ENCODE peak calls at places on chromosomes 6 and 20, in four cellular contexts. J, D, U and C are unnamed samples.
A peak's percentile ranks its signal among the peaks of the same experiment; 100 is the strongest.

GRCh38 chr6:34056301-34056700 is 89.6 kb downstream of the GRM4 start:
- DNase-seq in U (peak; percentile 52), J (peak; percentile 71), D (peak; percentile 56), C (peak; percentile 65)

GRCh38 chr6:6676910-6677441 is 88.5 kb downstream of the LY86 start:
- DNase-seq in J (peak; percentile 73), U (peak; percentile 82), D (peak; percentile 81), C (peak; percentile 79)

GRCh38 chr20:47921306-47922279 is 136.3 kb upstream of the SULF2 start:
- DNase-seq in J (no peak), D (no peak), U (no peak), C (no peak)

GRCh38 chr6:121652726-121653623 is 217.5 kb downstream of the GJA1 start:
- DNase-seq in U (no peak), J (no peak), D (no peak), C (no peak)

GRCh38 chr6:101021504-101021903 is 140.4 kb upstream of the ASCC3 start:
- DNase-seq in J (no peak), U (no peak), D (no peak), C (no peak)

GRCh38 chr6:117929501-117929900 is 22.4 kb downstream of the SLC35F1 start:
- DNase-seq in U (no peak), D (no peak), J (no peak), C (no peak)

GRCh38 chr6:125918681-125919566 is 37.6 kb upstream of the HINT3 start:
- DNase-seq in J (no peak), D (peak; percentile 30), U (no peak), C (no peak)

GRCh38 chr20:23042270-23042669 is 7.2 kb downstream of the SSTR4 start:
- DNase-seq in U (no peak), J (no peak), D (no peak), C (no peak)

GRCh38 chr20:30811896-30812671 is 445.4 kb upstream of the DEFB115 start:
- DNase-seq in J (peak; percentile 28), U (no peak), D (no peak), C (no peak)

GRCh38 chr6:89952361-89952680 is 58.1 kb downstream of the GJA10 start:
- DNase-seq in D (no peak), U (no peak), J (no peak), C (no peak)

GRCh38 chr20:46122071-46122470 is 4.0 kb downstream of the CD40 start:
- DNase-seq in D (no peak), J (no peak), U (no peak), C (no peak)

GRCh38 chr20:57977588-57977987 is 250.9 kb downstream of the ANKRD60 start:
- DNase-seq in J (no peak), D (peak; percentile 22), U (peak; percentile 31), C (no peak)

GRCh38 chr20:36399969-36400545 is 93.9 kb downstream of the DLGAP4 start:
- DNase-seq in D (no peak), J (no peak), U (no peak), C (no peak)

GRCh38 chr6:13671742-13672141 is 39.9 kb downstream of the RANBP9 start:
- DNase-seq in U (no peak), J (no peak), D (no peak), C (no peak)

GRCh38 chr6:25423358-25423757 is 144.2 kb downstream of the CARMIL1 start:
- DNase-seq in U (no peak), J (no peak), D (no peak), C (no peak)

GRCh38 chr20:62754122-62754990 is 41.9 kb upstream of the MRGBP start:
- DNase-seq in J (peak; percentile 11), D (no peak), U (no peak), C (peak; percentile 47)

GRCh38 chr20:25000268-25000801 is 7.8 kb upstream of the APMAP start:
- DNase-seq in U (peak; percentile 68), D (peak; percentile 63), J (peak; percentile 77), C (peak; percentile 80)

GRCh38 chr6:101275251-101275650 is 118.3 kb upstream of the GRIK2 start:
- DNase-seq in J (no peak), U (no peak), D (no peak), C (no peak)

GRCh38 chr6:82057846-82058554 is 189.5 kb downstream of the IBTK start:
- DNase-seq in D (no peak), J (no peak), U (no peak), C (no peak)

GRCh38 chr6:148087659-148088058 is 255.0 kb upstream of the SASH1 start:
- DNase-seq in U (no peak), J (no peak), D (no peak), C (no peak)

GRCh38 chr6:131744432-131744831 is 33.6 kb upstream of the CTAGE9 start:
- DNase-seq in J (no peak), U (no peak), D (no peak), C (no peak)

GRCh38 chr6:31163922-31164321 is 5.5 kb downstream of the TCF19 start:
- DNase-seq in U (no peak), D (no peak), J (no peak), C (no peak)

GRCh38 chr20:3238616-3239025 is 369 bp downstream of the SLC4A11 start:
- DNase-seq in J (no peak), D (no peak), U (no peak), C (no peak)

GRCh38 chr20:50338479-50339195 is 148.0 kb downstream of the CEBPB start:
- DNase-seq in J (no peak), D (no peak), U (no peak), C (no peak)

GRCh38 chr6:2353412-2354137 is 108.2 kb upstream of the GMDS start:
- DNase-seq in U (peak; percentile 61), J (peak; percentile 37), D (peak; percentile 69), C (peak; percentile 51)

GRCh38 chr6:169722362-169723199 is 1.7 kb downstream of the PHF10 start:
- DNase-seq in D (peak; percentile 36), J (peak; percentile 42), U (no peak), C (peak; percentile 33)

GRCh38 chr6:135085700-135086413 is 31.2 kb upstream of the HBS1L start:
- DNase-seq in J (no peak), D (no peak), U (no peak), C (no peak)

GRCh38 chr20:5065489-5066383 is 54.0 kb downstream of the PCNA start:
- DNase-seq in U (no peak), J (peak; percentile 36), D (peak; percentile 16), C (peak; percentile 75)

GRCh38 chr6:85453052-85453451 is 3.2 kb downstream of the NT5E start:
- DNase-seq in J (no peak), D (no peak), U (no peak), C (no peak)
- H3K4me3 ChIP-seq in J (no peak overlapping the region), D (no peak overlapping the region), U (no peak overlapping the region), C (no peak overlapping the region)

DNA sequence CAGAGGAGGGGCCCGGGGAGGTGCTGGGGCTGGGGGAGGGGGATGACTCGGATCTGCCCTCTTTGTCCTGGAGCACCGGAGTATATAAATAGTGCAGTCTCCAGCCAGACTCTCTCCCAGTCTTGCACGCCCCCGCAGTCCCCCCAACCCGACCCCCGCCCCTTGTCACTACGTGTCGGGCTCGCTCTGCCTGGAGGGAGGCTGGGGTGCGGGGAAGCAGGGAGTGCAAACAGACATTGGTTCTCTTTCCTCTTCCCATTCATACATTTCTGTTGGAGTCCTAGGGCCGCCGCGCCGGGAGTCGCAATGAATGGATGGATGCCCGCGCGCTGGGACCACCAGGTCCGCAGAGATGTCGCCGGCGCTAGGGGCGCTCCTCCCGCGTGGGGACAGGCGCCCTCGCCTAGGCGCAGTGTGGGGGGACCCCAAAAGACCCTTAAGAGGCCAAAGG is 179.3 kb downstream of the TBXT start:
- DNase-seq in U (no peak), J (no peak), D (no peak), C (no peak)
- TF ChIP-seq CTCF in U (no peak), J (no peak), D (no peak), C (no peak)

GRCh38 chr6:168048724-168049025 is 30.3 kb downstream of the FRMD1 start:
- DNase-seq in J (no peak), D (no peak), U (no peak), C (no peak)
- H3K4me1 ChIP-seq in J (peaks cover 28% of the 10 kb centered on the region), D (peaks cover 26% of the 10 kb centered on the region), U (no peaks in the 10 kb centered on the region), C (no peaks in the 10 kb centered on the region)

DNA sequence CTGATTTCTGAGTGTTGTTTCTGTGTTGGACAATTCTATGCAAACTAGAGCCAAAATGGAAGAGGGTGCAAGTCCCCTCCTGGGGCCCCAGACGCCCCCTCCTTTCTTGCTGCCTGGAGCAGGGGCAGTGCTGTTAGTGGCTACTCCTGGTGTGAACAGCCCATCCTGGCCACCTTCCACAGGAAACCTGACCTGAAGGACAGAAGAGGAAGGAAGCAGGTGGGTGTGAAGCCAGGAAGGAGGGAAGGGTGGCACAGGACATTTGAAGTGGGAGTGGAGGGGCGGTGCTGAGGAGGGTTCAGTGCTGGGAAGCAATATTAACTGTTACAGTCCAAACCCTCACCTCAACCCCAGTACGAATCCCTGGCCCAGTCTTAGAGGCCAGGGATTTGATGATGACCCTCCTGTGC is 725 bp downstream of the PRICKLE4 start:
- DNase-seq in D (peak; percentile 47), J (peak; percentile 36), U (no peak), C (no peak)
- H3K4me3 ChIP-seq in D (peak overlapping the region; percentile 93), J (peak overlapping the region; percentile 96), U (peak overlapping the region; percentile 76), C (peak overlapping the region; percentile 91)

DNA sequence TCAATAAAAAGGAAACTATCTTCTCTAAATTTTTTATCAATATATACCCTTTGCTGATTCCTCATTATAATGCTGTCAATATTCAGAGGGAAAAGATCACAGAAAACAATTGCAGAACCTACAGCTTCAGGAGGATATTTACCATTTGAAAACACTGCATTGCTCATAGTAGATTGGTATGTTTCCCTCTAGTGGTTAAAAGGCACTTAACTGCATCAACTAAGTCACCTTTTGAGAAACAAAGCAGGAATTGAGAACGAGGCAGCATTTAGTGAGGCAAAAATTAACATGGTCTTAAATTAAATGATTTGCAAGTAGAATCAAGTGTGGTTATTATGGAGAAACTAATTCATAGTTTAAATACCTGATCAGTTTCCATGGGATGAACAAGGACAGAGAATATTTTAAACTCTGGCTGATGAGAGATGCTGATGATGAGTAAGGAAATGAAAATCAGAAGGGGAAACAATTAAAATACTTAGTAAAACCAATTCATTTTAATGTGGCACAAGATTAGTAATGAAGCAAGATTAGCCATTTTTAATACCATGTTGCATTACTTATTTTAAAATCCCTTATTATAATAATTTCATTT is 642.1 kb downstream of the EPHA7 start:
- DNase-seq in D (no peak), U (no peak), J (no peak), C (no peak)
- TF ChIP-seq CTCF in D (peak; percentile 58), U (peak; percentile 51), J (peak; percentile 58), C (peak; percentile 7)

DNA sequence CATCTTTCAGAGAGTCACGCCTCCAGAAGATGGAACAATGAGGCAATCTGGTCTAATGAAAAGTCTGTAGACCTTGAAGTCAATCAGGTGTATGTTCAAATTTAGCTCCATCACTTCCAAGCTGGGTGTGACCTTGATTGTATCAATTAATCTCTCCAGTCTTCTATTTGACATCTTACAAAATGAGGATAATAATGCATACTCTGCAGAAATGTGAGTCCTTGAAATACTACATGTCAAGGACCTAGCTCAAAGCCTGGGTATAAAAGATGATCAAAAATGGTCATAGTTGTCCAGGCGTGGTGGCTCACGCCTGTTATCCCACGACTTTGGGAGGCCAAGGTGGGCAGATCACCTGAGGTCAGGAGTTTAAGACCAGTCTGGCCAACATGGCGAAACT is 29.8 kb downstream of the CGA start:
- DNase-seq in J (no peak), U (no peak), D (no peak), C (no peak)
- H3K4me1 ChIP-seq in J (no peaks in the 10 kb centered on the region), U (no peaks in the 10 kb centered on the region), D (no peaks in the 10 kb centered on the region), C (no peaks in the 10 kb centered on the region)